ENCODE peak calls at places on chromosomes 11 and 22, in ten cellular contexts. V is neural progenitor cell; T is astrocyte; H is cardiac muscle cell; E is A549; L is colonic mucosa; X is left ventricle myocardium inferior; F is pancreas; Q is fibroblast of lung; R is CD8-positive, alpha-beta T cell. Y is an unnamed sample. For H3K4me1, the result is how much of the 10 kb centered on the place peaks cover.

GRCh38 chr22:46337870-46338269 is 2.4 kb downstream of the TRMU start:
- DNase-seq in V (no peak), T (no peak), H (no peak), E (no peak), L (no peak), X (peak), F (no peak), Q (no peak), R (no peak), Y (no peak)

GRCh38 chr22:24482586-24482985 is 12.5 kb upstream of the UPB1 start:
- DNase-seq in V (no peak), T (peak), H (peak), E (no peak), L (no peak), X (no peak), F (no peak), Q (peak), R (no peak), Y (no peak)

GRCh38 chr11:19957301-19957985 is 202.8 kb downstream of the DBX1 start:
- DNase-seq in V (no peak), T (no peak), H (no peak), E (no peak), L (no peak), X (no peak), F (no peak), Q (peak), R (no peak), Y (no peak)

GRCh38 chr11:23556163-23556750 is 696.0 kb upstream of the CCDC179 start:
- DNase-seq in V (no peak), T (no peak), H (no peak), E (no peak), L (no peak), X (no peak), F (no peak), Q (no peak), R (no peak), Y (no peak)

GRCh38 chr22:35728639-35729308 is 11.1 kb downstream of the APOL5 start:
- DNase-seq in V (no peak), T (no peak), H (no peak), E (no peak), L (peak), X (no peak), F (no peak), Q (no peak), R (no peak), Y (peak)

GRCh38 chr11:70076461-70076931 is 1.6 kb upstream of the ANO1 start:
- DNase-seq in V (no peak), T (no peak), H (peak), E (no peak), L (no peak), X (no peak), F (no peak), Q (no peak), R (no peak), Y (peak)

GRCh38 chr11:122165972-122166371 is 50.0 kb upstream of the BLID start:
- DNase-seq in V (no peak), T (no peak), H (peak), E (no peak), L (no peak), X (no peak), F (no peak), Q (no peak), R (no peak), Y (no peak)

GRCh38 chr22:17303840-17304779 is 65.2 kb upstream of the CECR2 start:
- DNase-seq in V (no peak), T (no peak), H (no peak), E (no peak), L (no peak), X (no peak), F (no peak), Q (no peak), R (peak), Y (no peak)

GRCh38 chr11:68312780-68313573 is 586 bp downstream of the LRP5 start:
- DNase-seq in V (peak), T (no peak), H (no peak), E (no peak), L (no peak), X (no peak), F (peak), Q (peak), R (no peak), Y (peak)

GRCh38 chr11:76251576-76251975 is 45.3 kb upstream of the WNT11 start:
- DNase-seq in V (no peak), T (no peak), H (peak), E (no peak), L (no peak), X (no peak), F (no peak), Q (no peak), R (no peak), Y (no peak)

GRCh38 chr11:6468712-6469495 is 4.8 kb downstream of the TRIM3 start:
- DNase-seq in V (peak), T (peak), H (peak), E (no peak), L (peak), X (peak), F (peak), Q (peak), R (no peak), Y (peak)

GRCh38 chr22:19619144-19620009 is 94.9 kb upstream of the SEPTIN5 start:
- DNase-seq in V (no peak), T (no peak), H (no peak), E (no peak), L (no peak), X (no peak), F (no peak), Q (no peak), R (no peak), Y (no peak)

GRCh38 chr11:3944198-3944597 is 88.7 kb downstream of the STIM1 start:
- DNase-seq in V (no peak), T (peak), H (peak), E (no peak), L (no peak), X (peak), F (no peak), Q (peak), R (no peak), Y (no peak)

GRCh38 chr11:133659542-133660201 is 127.4 kb upstream of the OPCML start:
- DNase-seq in V (no peak), T (no peak), H (no peak), E (no peak), L (no peak), X (no peak), F (no peak), Q (no peak), R (no peak), Y (no peak)

GRCh38 chr22:29267858-29268510 is at the start of the genes EWSR1 and RHBDD3:
- DNase-seq in V (peak), T (peak), H (peak), E (peak), L (peak), X (peak), F (peak), Q (peak), R (peak), Y (peak)

GRCh38 chr22:47601666-47602065 is 839.2 kb downstream of the TBC1D22A start:
- DNase-seq in V (no peak), T (no peak), H (no peak), E (no peak), L (no peak), X (no peak), F (no peak), Q (no peak), R (no peak), Y (no peak)

GRCh38 chr11:117045956-117046355 is 52.3 kb downstream of the SIK3 start:
- DNase-seq in V (no peak), T (no peak), H (peak), E (no peak), L (no peak), X (no peak), F (no peak), Q (no peak), R (no peak), Y (peak)

GRCh38 chr11:2268911-2269600 is 1.3 kb downstream of the ASCL2 start:
- DNase-seq in V (peak), T (no peak), H (peak), E (no peak), L (peak), X (peak), F (peak), Q (peak), R (peak), Y (peak)

GRCh38 chr11:12174145-12175143 is 64.1 kb downstream of the MICAL2 start:
- DNase-seq in V (no peak), T (peak), H (peak), E (no peak), L (no peak), X (no peak), F (no peak), Q (peak), R (no peak), Y (no peak)

GRCh38 chr11:92510591-92510990 is 286.0 kb downstream of the FAT3 start:
- DNase-seq in V (peak), T (no peak), H (no peak), E (no peak), L (no peak), X (no peak), F (no peak), Q (no peak), R (no peak), Y (no peak)
- H3K4me1 ChIP-seq in V (under half), T (under half), H (under half), E (under half), L (under half), X (under half), F (under half), Q (under half), R (under half), Y (under half)

GRCh38 chr11:66066751-66067150 is 3.3 kb upstream of the PACS1 start:
- DNase-seq in V (no peak), T (no peak), H (no peak), E (no peak), L (no peak), X (no peak), F (no peak), Q (no peak), R (no peak), Y (no peak)

GRCh38 chr11:66069715-66070603 is at the start of gene PACS1:
- DNase-seq in V (peak), T (peak), H (peak), E (peak), L (peak), X (peak), F (peak), Q (peak), R (peak), Y (peak)

GRCh38 chr11:66067640-66068039 is 2.4 kb upstream of the PACS1 start:
- DNase-seq in V (no peak), T (no peak), H (no peak), E (no peak), L (no peak), X (no peak), F (no peak), Q (no peak), R (no peak), Y (no peak)

GRCh38 chr11:66068923-66069714 is 953 bp upstream of the PACS1 start:
- DNase-seq in V (no peak), T (peak), H (peak), E (peak), L (peak), X (peak), F (no peak), Q (peak), R (peak), Y (peak)

GRCh38 chr11:66068154-66068821 is 1.8 kb upstream of the PACS1 start:
- DNase-seq in V (peak), T (peak), H (peak), E (peak), L (peak), X (peak), F (peak), Q (peak), R (peak), Y (peak)
- TF ChIP-seq CTCF in V (peak), T (peak), H (peak), E (peak), L (peak), X (peak), F (peak), Q (peak), R (peak), Y (peak)

GRCh38 chr22:27666272-27666997 is 135.1 kb downstream of the MN1 start:
- DNase-seq in V (no peak), T (no peak), H (no peak), E (no peak), L (no peak), X (no peak), F (no peak), Q (no peak), R (no peak), Y (no peak)

GRCh38 chr22:27663812-27664211 is 137.7 kb downstream of the MN1 start:
- DNase-seq in V (no peak), T (no peak), H (no peak), E (no peak), L (no peak), X (no peak), F (no peak), Q (peak), R (no peak), Y (no peak)

GRCh38 chr22:27668828-27669797 is 132.4 kb downstream of the MN1 start:
- DNase-seq in V (no peak), T (peak), H (peak), E (peak), L (peak), X (peak), F (peak), Q (peak), R (no peak), Y (no peak)

GRCh38 chr22:27669798-27670599 is 131.6 kb downstream of the MN1 start:
- DNase-seq in V (no peak), T (no peak), H (peak), E (no peak), L (no peak), X (no peak), F (peak), Q (peak), R (no peak), Y (no peak)

GRCh38 chr22:27667121-27667843 is 134.3 kb downstream of the MN1 start:
- DNase-seq in V (peak), T (peak), H (peak), E (no peak), L (no peak), X (no peak), F (no peak), Q (peak), R (no peak), Y (no peak)
- H3K4me1 ChIP-seq in V (under half), T (under half), H (under half), E (under half), L (under half), X (under half), F (under half), Q (under half), R (under half), Y (under half)

GRCh38 chr22:43094085-43094484 is 4.9 kb upstream of the TTLL1 start:
- DNase-seq in V (no peak), T (no peak), H (no peak), E (no peak), L (peak), X (peak), F (no peak), Q (no peak), R (no peak), Y (peak)
- TF ChIP-seq CTCF in V (no peak), T (no peak), H (no peak), E (no peak), L (no peak), X (peak), F (no peak), Q (no peak), R (no peak), Y (no peak)

DNA sequence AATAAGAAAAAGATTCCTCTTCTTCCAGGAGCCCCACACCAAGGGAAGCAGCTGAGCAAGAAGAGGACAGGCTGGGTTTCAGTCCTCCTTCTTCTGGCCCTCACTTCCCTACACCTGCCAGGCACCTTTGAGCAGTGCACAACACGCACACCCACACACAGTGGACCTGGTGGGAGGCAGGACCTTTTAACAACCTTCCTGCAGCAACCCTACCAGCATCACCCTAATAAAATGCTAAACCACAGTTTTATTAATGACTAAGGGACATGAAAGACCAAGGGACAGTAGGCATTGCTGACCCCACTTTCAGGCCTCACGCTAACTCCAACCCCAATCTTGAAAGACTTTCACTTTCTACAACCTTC is 12.2 kb downstream of the ARAP1 start:
- DNase-seq in V (no peak), T (no peak), H (no peak), E (no peak), L (no peak), X (peak), F (no peak), Q (no peak), R (no peak), Y (no peak)
- H3K4me1 ChIP-seq in V (under half), T (under half), H (half or more), E (under half), L (under half), X (half or more), F (under half), Q (under half), R (half or more), Y (under half)

GRCh38 chr11:57402188-57403066 is 12.0 kb upstream of the PRG2 start:
- DNase-seq in V (no peak), T (no peak), H (peak), E (peak), L (no peak), X (no peak), F (no peak), Q (peak), R (no peak), Y (no peak)
- TF ChIP-seq CTCF in V (no peak), T (no peak), H (no peak), E (no peak), L (no peak), X (no peak), F (no peak), Q (no peak), R (no peak), Y (no peak)

Y was measured in right lobe of liver.